ENCODE peak calls at places on chromosomes 4 and X, in six cellular contexts. U is A549; H is NCI-H1417; R is bronchial epithelial cell; S is stimulated activated CD4-positive, alpha-beta T cell treated with anti-CD3 and anti-CD28 coated beads, TNF-alpha, amount 100 ng/mL, for 48 hours; J is AG09309. K is an unnamed sample.

GRCh38 chr4:177107288-177107901 is 202.3 kb upstream of the NEIL3 start:
- DNase-seq in R (peak), H (no peak), J (peak), U (no peak), S (no peak), K (no peak)

GRCh38 chr4:47061435-47061834 is 30.1 kb downstream of the GABRB1 start:
- DNase-seq in H (no peak), U (no peak), J (no peak), S (no peak), R (no peak), K (no peak)

GRCh38 chr4:104015680-104016079 is 295.9 kb upstream of the TACR3 start:
- DNase-seq in R (peak), H (no peak), S (no peak), J (no peak), U (no peak), K (no peak)

GRCh38 chr4:44727471-44727870 is 1.1 kb upstream of the GNPDA2 start:
- DNase-seq in U (no peak), S (no peak), H (no peak), J (no peak), R (no peak), K (no peak)

GRCh38 chr4:77202491-77202890 is 45.5 kb downstream of the CCNG2 start:
- DNase-seq in R (peak), J (no peak), H (no peak), S (no peak), U (no peak), K (no peak)

GRCh38 chr4:168528131-168528949 is 31.5 kb downstream of the PALLD start:
- DNase-seq in S (no peak), H (no peak), U (peak), J (no peak), R (peak), K (no peak)

GRCh38 chr4:129641179-129641578 is 545.2 kb downstream of the C4orf33 start:
- DNase-seq in J (no peak), S (peak), U (no peak), H (peak), R (peak), K (no peak)

GRCh38 chr4:11801466-11802446 is 373.1 kb upstream of the HS3ST1 start:
- DNase-seq in R (no peak), S (no peak), J (no peak), U (no peak), H (no peak), K (no peak)

GRCh38 chrX:130623508-130623907 is 221.7 kb downstream of the RBMX2 start:
- DNase-seq in H (no peak), S (no peak), R (no peak), U (no peak), J (no peak), K (no peak)

GRCh38 chr4:99723555-99724450 is 66.2 kb upstream of the C4orf54 start:
- DNase-seq in R (peak), U (peak), H (no peak), J (peak), S (no peak), K (no peak)

GRCh38 chr4:142473218-142473959 is 372.7 kb downstream of the INPP4B start:
- DNase-seq in U (no peak), J (no peak), H (peak), S (no peak), R (peak), K (no peak)

GRCh38 chr4:1600811-1601532 is 83.1 kb downstream of the FAM53A start:
- DNase-seq in H (no peak), S (no peak), R (no peak), U (no peak), J (no peak), K (no peak)

GRCh38 chr4:10201356-10202223 is 85.0 kb upstream of the WDR1 start:
- DNase-seq in U (no peak), R (no peak), J (no peak), H (no peak), S (no peak), K (no peak)

GRCh38 chr4:98260047-98260578 is 1.1 kb upstream of the RAP1GDS1 start:
- DNase-seq in U (peak), R (peak), J (no peak), S (peak), H (no peak), K (peak)

GRCh38 chr4:145734576-145735329 is 54.8 kb downstream of the C4orf51 start:
- DNase-seq in H (no peak), U (peak), R (peak), S (no peak), J (peak), K (no peak)

GRCh38 chr4:22522206-22522605 is 6.3 kb upstream of the ADGRA3 start:
- DNase-seq in H (no peak), U (no peak), R (peak), S (no peak), J (no peak), K (no peak)

GRCh38 chr4:181498148-181498547 is 745.1 kb upstream of the TENM3 start:
- DNase-seq in H (no peak), R (no peak), J (no peak), S (no peak), U (no peak), K (no peak)

GRCh38 chr4:79178770-79179169 is 147.1 kb downstream of the NAA11 start:
- DNase-seq in R (no peak), S (no peak), U (no peak), J (no peak), H (no peak), K (no peak)

GRCh38 chr4:29560452-29560851 is 1159.7 kb upstream of the PCDH7 start:
- DNase-seq in H (no peak), R (peak), U (no peak), J (no peak), S (no peak), K (no peak)

GRCh38 chr4:123856689-123857545 is 460.3 kb downstream of the SPRY1 start:
- DNase-seq in R (peak), J (no peak), H (no peak), U (peak), S (no peak), K (no peak)

GRCh38 chr4:5635826-5636196 is 72.5 kb downstream of the EVC2 start:
- DNase-seq in R (peak), H (no peak), U (no peak), S (no peak), J (peak), K (no peak)

GRCh38 chrX:51860679-51861078 is 32.7 kb upstream of the MAGED1 start:
- DNase-seq in S (no peak), R (peak), U (no peak), J (no peak), H (no peak), K (no peak)

GRCh38 chrX:22686138-22686541 is 313.6 kb upstream of the DDX53 start:
- DNase-seq in H (no peak), U (no peak), J (no peak), R (no peak), S (no peak), K (no peak)

GRCh38 chr4:71198958-71199357 is 139.9 kb upstream of the SLC4A4 start:
- DNase-seq in R (no peak), S (no peak), H (no peak), U (no peak), J (no peak), K (no peak)

GRCh38 chrX:1587161-1587560 is 4.2 kb upstream of the AKAP17A start:
- DNase-seq in S (no peak), U (no peak), H (no peak), R (no peak), J (no peak), K (no peak)

GRCh38 chr4:136927172-136927571 is 605.1 kb downstream of the PCDH18 start:
- DNase-seq in R (peak), H (no peak), S (no peak), U (no peak), J (no peak), K (no peak)

GRCh38 chrX:118974908-118975671 is 672 bp downstream of the LONRF3 start:
- DNase-seq in S (no peak), H (peak), J (no peak), U (no peak), R (no peak), K (peak)

GRCh38 chr4:71941001-71941400 is 90.8 kb upstream of the NPFFR2 start:
- DNase-seq in H (no peak), U (no peak), S (no peak), J (no peak), R (peak), K (no peak)

GRCh38 chr4:3313139-3313538 is 20.3 kb downstream of the RGS12 start:
- DNase-seq in J (no peak), H (no peak), R (no peak), S (no peak), U (no peak), K (no peak)

GRCh38 chr4:177118596-177118995 is 191.1 kb upstream of the NEIL3 start:
- DNase-seq in R (peak), U (no peak), S (no peak), J (peak), H (no peak), K (no peak)

GRCh38 chr4:138804705-138805104 is 210.9 kb upstream of the NOCT start:
- DNase-seq in H (no peak), R (no peak), U (no peak), S (no peak), J (no peak), K (no peak)

GRCh38 chr4:186723207-186724047 is at the start of gene FAT1:
- DNase-seq in S (no peak), H (no peak), U (peak), J (no peak), R (no peak), K (peak)

GRCh38 chrX:55342533-55343501 is 78.1 kb upstream of the PAGE3 start:
- DNase-seq in S (peak), U (peak), H (peak), J (no peak), R (peak), K (no peak)

K was measured in HuH-7.5.